ENCODE peak calls at places on chromosomes 2 and 18, in six cellular contexts. M is Panc1, K is HCT116, U is GM23338, A is K562, F is GM12878. R is an unnamed sample.

GRCh38 chr2:133235959-133236358 is 332.3 kb downstream of the NCKAP5 start:
- DNase-seq in A (no peak), F (no peak), M (no peak), K (no peak), U (no peak), R (no peak)

GRCh38 chr2:178068823-178069454 is 3.6 kb downstream of the PDE11A start:
- DNase-seq in U (no peak), M (no peak), K (no peak), A (no peak), F (no peak), R (no peak)

GRCh38 chr2:188181439-188181838 is 110.2 kb upstream of the GULP1 start:
- DNase-seq in F (no peak), U (peak; percentile 53), M (no peak), K (no peak), A (no peak), R (no peak)

GRCh38 chr2:239118675-239119211 is 270.9 kb downstream of the TWIST2 start:
- DNase-seq in U (no peak), K (no peak), M (no peak), F (no peak), A (no peak), R (no peak)

GRCh38 chr18:12639990-12640880 is 17.7 kb downstream of the SPIRE1 start:
- DNase-seq in U (no peak), M (peak; percentile 93), A (no peak), F (no peak), K (no peak), R (no peak)

GRCh38 chr18:9536354-9537152 is 61.2 kb downstream of the RALBP1 start:
- DNase-seq in F (no peak), K (no peak), U (no peak), A (no peak), M (no peak), R (no peak)

GRCh38 chr2:178008636-178009289 is 63.8 kb downstream of the PDE11A start:
- DNase-seq in U (peak; percentile 15), K (no peak), M (no peak), F (no peak), A (no peak), R (no peak)

GRCh38 chr2:33765122-33765521 is 166.0 kb upstream of the FAM98A start:
- DNase-seq in F (no peak), A (no peak), K (no peak), U (peak; percentile 77), M (no peak), R (no peak)

GRCh38 chr2:68391099-68391498 is 26.0 kb downstream of the PLEK start:
- DNase-seq in F (no peak), K (no peak), U (no peak), A (no peak), M (no peak), R (peak; percentile 87)

GRCh38 chr18:5980721-5981120 is 85.4 kb upstream of the TMEM200C start:
- DNase-seq in U (no peak), M (no peak), F (no peak), K (no peak), A (no peak), R (no peak)

GRCh38 chr18:366466-367053 is 98.7 kb upstream of the THOC1 start:
- DNase-seq in U (peak; percentile 56), A (no peak), M (no peak), K (no peak), F (no peak), R (no peak)

GRCh38 chr2:63840081-63840784 is 1.5 kb upstream of the UGP2 start:
- DNase-seq in A (no peak), M (no peak), F (no peak), K (no peak), U (peak; percentile 93), R (no peak)

GRCh38 chr2:254231-254630 is 9.6 kb downstream of the SH3YL1 start:
- DNase-seq in K (no peak), U (no peak), F (no peak), M (no peak), A (no peak), R (no peak)

GRCh38 chr2:117952237-117952636 is 61.6 kb downstream of the CCDC93 start:
- DNase-seq in A (no peak), M (no peak), F (no peak), K (no peak), U (no peak), R (no peak)

GRCh38 chr2:172345951-172346555 is 81.3 kb upstream of the ITGA6 start:
- DNase-seq in A (no peak), U (no peak), M (no peak), K (no peak), F (no peak), R (no peak)

GRCh38 chr18:51614967-51615571 is 417.6 kb upstream of the MEX3C start:
- DNase-seq in K (no peak), M (no peak), A (no peak), U (no peak), F (no peak), R (no peak)

DNA sequence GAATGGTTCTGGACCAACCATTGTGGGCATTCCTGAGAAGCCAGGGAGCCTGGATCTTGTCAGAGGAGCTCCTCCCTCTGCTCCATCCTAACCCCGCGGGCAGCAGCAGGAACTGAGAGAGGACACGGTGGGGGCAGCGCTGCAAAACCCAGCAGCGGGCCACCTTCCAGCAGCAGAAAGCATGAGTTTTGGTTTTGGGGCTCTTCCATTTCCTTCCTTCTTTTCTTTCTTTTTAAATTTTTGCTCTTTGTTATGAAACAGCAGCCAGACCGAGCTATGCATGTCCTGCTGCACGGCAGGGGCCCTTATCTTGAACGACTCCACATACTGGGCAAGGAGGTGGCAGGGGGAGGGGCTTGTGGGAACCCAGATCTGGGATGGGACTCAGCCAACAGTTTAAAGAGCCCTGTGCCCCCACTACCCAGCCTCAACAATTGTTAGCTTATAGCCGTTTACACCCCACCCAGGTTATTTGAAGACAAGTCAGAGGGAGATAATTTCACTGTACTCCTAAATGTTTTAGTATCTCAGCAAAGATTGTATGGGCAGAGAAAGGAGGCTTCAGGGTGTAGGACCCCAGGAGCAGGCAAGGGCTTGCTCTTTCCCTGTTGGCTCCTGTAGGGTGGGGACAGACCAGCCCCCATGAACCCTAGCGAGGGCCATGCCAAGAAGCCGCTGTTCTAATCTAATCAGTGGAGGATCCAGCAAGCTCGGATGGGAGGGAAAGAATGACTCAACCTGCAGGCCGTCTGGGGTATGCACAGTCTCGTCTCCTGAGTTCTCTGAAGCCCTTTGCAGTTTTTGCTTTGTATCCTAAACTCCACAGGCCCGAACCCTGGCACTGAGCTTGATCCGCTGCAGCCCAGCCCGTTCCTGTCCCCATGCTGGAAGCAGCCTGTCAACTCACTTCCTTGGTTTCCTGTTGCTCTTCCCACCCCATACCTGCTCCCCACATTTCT is 75.3 kb downstream of the LRRFIP1 start:
- DNase-seq in K (no peak), F (no peak), A (no peak), M (no peak), U (peak; percentile 80), R (peak; percentile 89)
- TF ChIP-seq POLR2AphosphoS5 in K (no peak), F (no peak), A (no peak), M (no peak), U (no peak), R (no peak)

GRCh38 chr2:70994055-70994444 is 623 bp downstream of the TEX261 start:
- DNase-seq in F (no peak), A (no peak), K (no peak), U (peak; percentile 17), M (no peak), R (peak; percentile 25)
- TF ChIP-seq REST in F (no peak), A (no peak), K (no peak), U (no peak), M (no peak), R (no peak)

GRCh38 chr18:33735428-33735827 is 157.4 kb downstream of the ASXL3 start:
- DNase-seq in F (no peak), A (no peak), U (peak; percentile 28), K (no peak), M (no peak), R (no peak)

GRCh38 chr18:33729556-33729955 is 151.5 kb downstream of the ASXL3 start:
- DNase-seq in A (no peak), K (no peak), U (no peak), M (no peak), F (no peak), R (no peak)

DNA sequence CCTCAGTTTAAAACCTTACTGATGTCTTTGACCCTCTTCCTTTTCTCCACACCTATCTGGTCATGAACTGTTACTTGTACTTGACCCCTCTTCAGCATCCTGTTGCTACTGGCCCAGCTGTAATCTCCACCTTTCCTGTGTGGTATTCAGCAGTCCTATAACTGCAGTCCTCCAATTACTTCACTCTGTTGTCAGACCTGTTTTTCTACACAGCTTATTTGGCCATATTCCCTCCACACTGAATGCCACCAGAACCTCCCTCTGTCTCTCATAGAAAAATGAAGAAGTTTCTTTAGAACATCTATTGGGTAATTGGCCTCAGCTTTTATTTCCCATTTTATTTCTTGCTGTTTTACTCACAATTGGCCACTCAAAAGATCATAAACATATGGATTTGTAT is 155.4 kb downstream of the ASXL3 start:
- DNase-seq in U (no peak), M (no peak), F (no peak), A (no peak), K (no peak), R (no peak)
- TF ChIP-seq POLR2AphosphoS5 in U (no peak), M (no peak), F (no peak), A (no peak), K (no peak), R (no peak)

GRCh38 chr2:9280204-9280603 is 73.6 kb downstream of the ASAP2 start:
- DNase-seq in F (no peak), U (no peak), M (no peak), K (no peak), A (no peak), R (no peak)
- TF ChIP-seq REST in F (no peak), U (no peak), M (no peak), K (no peak), A (no peak), R (no peak)